ENCODE peak calls at places on chromosome 21, in six cellular contexts. One of them, this sample, is unnamed.
A peak's percentile ranks its signal among the peaks of the same experiment; 100 is the strongest.

GRCh38 chr21:26067836-26068401 is 102.7 kb downstream of the APP start:
- DNase-seq in left ventricle myocardium inferior: no peak
- DNase-seq in adrenal gland: peak; percentile 19
- DNase-seq in psoas muscle: no peak
- DNase-seq in keratinocyte: no peak
- DNase-seq in heart right ventricle: no peak
- DNase-seq in this sample: no peak

GRCh38 chr21:16578912-16579311 is 849.1 kb downstream of the USP25 start:
- DNase-seq in adrenal gland: no peak
- DNase-seq in psoas muscle: no peak
- DNase-seq in heart right ventricle: no peak
- DNase-seq in left ventricle myocardium inferior: no peak
- DNase-seq in keratinocyte: no peak
- DNase-seq in this sample: no peak

GRCh38 chr21:43306911-43307676 is 119.8 kb downstream of the SIK1 start:
- DNase-seq in left ventricle myocardium inferior: peak; percentile 38
- DNase-seq in heart right ventricle: no peak
- DNase-seq in keratinocyte: peak; percentile 69
- DNase-seq in psoas muscle: peak; percentile 66
- DNase-seq in adrenal gland: peak; percentile 93
- DNase-seq in this sample: peak; percentile 88

GRCh38 chr21:25759573-25759972 is 24.8 kb downstream of the GABPA start:
- DNase-seq in adrenal gland: no peak
- DNase-seq in keratinocyte: no peak
- DNase-seq in psoas muscle: no peak
- DNase-seq in heart right ventricle: no peak
- DNase-seq in left ventricle myocardium inferior: no peak
- DNase-seq in this sample: no peak

GRCh38 chr21:19853709-19854575 is 1144.3 kb upstream of the NCAM2 start:
- DNase-seq in heart right ventricle: no peak
- DNase-seq in left ventricle myocardium inferior: no peak
- DNase-seq in adrenal gland: no peak
- DNase-seq in psoas muscle: no peak
- DNase-seq in keratinocyte: no peak
- DNase-seq in this sample: peak; percentile 61

GRCh38 chr21:28069446-28069845 is 923.2 kb downstream of the LTN1 start:
- DNase-seq in keratinocyte: no peak
- DNase-seq in left ventricle myocardium inferior: no peak
- DNase-seq in psoas muscle: no peak
- DNase-seq in heart right ventricle: no peak
- DNase-seq in adrenal gland: no peak
- DNase-seq in this sample: peak; percentile 83

GRCh38 chr21:38310619-38311018 is 53.8 kb downstream of the KCNJ15 start:
- DNase-seq in psoas muscle: no peak
- DNase-seq in heart right ventricle: no peak
- DNase-seq in left ventricle myocardium inferior: no peak
- DNase-seq in keratinocyte: no peak
- DNase-seq in adrenal gland: no peak
- DNase-seq in this sample: no peak

GRCh38 chr21:38806942-38807284 is 1.2 kb downstream of the ETS2 start:
- DNase-seq in psoas muscle: no peak
- DNase-seq in heart right ventricle: no peak
- DNase-seq in keratinocyte: no peak
- DNase-seq in adrenal gland: no peak
- DNase-seq in left ventricle myocardium inferior: no peak
- DNase-seq in this sample: no peak

GRCh38 chr21:34795152-34796141 is 126.7 kb downstream of the CLIC6 start:
- DNase-seq in psoas muscle: peak; percentile 43
- DNase-seq in heart right ventricle: no peak
- DNase-seq in adrenal gland: peak; percentile 32
- DNase-seq in left ventricle myocardium inferior: no peak
- DNase-seq in keratinocyte: no peak
- DNase-seq in this sample: no peak

GRCh38 chr21:39087238-39087975 is 95.8 kb downstream of the PSMG1 start:
- DNase-seq in keratinocyte: no peak
- DNase-seq in adrenal gland: no peak
- DNase-seq in heart right ventricle: peak; percentile 68
- DNase-seq in psoas muscle: peak; percentile 70
- DNase-seq in left ventricle myocardium inferior: peak; percentile 70
- DNase-seq in this sample: no peak

GRCh38 chr21:42515708-42516502 is 2.3 kb downstream of the SLC37A1 start:
- DNase-seq in adrenal gland: peak; percentile 62
- DNase-seq in left ventricle myocardium inferior: no peak
- DNase-seq in heart right ventricle: no peak
- DNase-seq in psoas muscle: no peak
- DNase-seq in keratinocyte: no peak
- DNase-seq in this sample: no peak

GRCh38 chr21:43957629-43958362 is 54.3 kb upstream of the TRAPPC10 start:
- DNase-seq in left ventricle myocardium inferior: no peak
- DNase-seq in psoas muscle: peak; percentile 4
- DNase-seq in heart right ventricle: no peak
- DNase-seq in adrenal gland: no peak
- DNase-seq in keratinocyte: no peak
- DNase-seq in this sample: no peak

GRCh38 chr21:26966360-26966977 is 419 bp downstream of the ADAMTS5 start:
- DNase-seq in adrenal gland: no peak
- DNase-seq in heart right ventricle: no peak
- DNase-seq in psoas muscle: peak; percentile 32
- DNase-seq in left ventricle myocardium inferior: no peak
- DNase-seq in keratinocyte: no peak
- DNase-seq in this sample: peak; percentile 77

GRCh38 chr21:25637846-25638245 is 1.2 kb upstream of the JAM2 start:
- DNase-seq in psoas muscle: no peak
- DNase-seq in heart right ventricle: no peak
- DNase-seq in adrenal gland: no peak
- DNase-seq in keratinocyte: no peak
- DNase-seq in left ventricle myocardium inferior: no peak
- DNase-seq in this sample: no peak

GRCh38 chr21:14955936-14956520 is 108.8 kb downstream of the NRIP1 start:
- DNase-seq in left ventricle myocardium inferior: no peak
- DNase-seq in adrenal gland: no peak
- DNase-seq in keratinocyte: no peak
- DNase-seq in heart right ventricle: no peak
- DNase-seq in psoas muscle: no peak
- DNase-seq in this sample: no peak

GRCh38 chr21:34967509-34968289 is 81.4 kb downstream of the RUNX1 start:
- DNase-seq in left ventricle myocardium inferior: no peak
- DNase-seq in psoas muscle: no peak
- DNase-seq in keratinocyte: no peak
- DNase-seq in heart right ventricle: no peak
- DNase-seq in adrenal gland: no peak
- DNase-seq in this sample: no peak

DNA sequence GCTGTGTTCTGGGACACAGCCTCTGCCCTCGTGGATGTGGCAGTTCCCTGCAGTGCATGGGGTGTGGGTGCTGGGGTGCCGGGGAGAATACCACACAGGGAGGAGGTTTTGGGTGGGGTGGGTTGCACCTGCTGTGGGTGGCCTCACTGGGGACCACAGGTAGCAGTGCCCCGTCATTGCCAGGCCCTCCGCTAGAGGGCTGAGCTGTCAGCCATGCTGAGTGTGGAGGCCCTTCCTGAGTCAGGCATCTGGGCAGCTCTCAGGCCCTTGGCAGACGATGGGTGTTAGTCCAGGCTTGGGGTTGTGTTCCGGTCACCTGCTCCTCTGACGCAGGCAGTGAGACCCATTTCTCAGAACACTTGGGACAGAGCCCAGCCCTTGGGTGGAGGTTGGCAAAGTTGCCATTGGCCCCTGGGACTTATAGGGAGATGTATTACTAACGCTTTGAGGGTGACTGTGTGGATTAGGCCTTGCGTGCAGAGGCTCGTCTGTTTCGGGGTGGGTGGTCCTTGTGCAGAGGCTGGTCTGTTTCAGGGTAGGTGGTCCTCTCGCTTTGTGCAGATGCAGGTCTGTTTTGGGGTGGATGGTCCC is 23.9 kb downstream of the PCNT start:
- DNase-seq in adrenal gland: peak; percentile 95
- DNase-seq in keratinocyte: no peak
- DNase-seq in heart right ventricle: peak; percentile 52
- DNase-seq in left ventricle myocardium inferior: peak; percentile 74
- DNase-seq in psoas muscle: peak; percentile 89
- DNase-seq in this sample: no peak
- H3K36me3 ChIP-seq in adrenal gland: peaks cover 62% of the 10 kb centered on the region
- H3K36me3 ChIP-seq in keratinocyte: peaks cover 46% of the 10 kb centered on the region
- H3K36me3 ChIP-seq in heart right ventricle: peaks cover 11% of the 10 kb centered on the region
- H3K36me3 ChIP-seq in left ventricle myocardium inferior: peaks cover 70% of the 10 kb centered on the region
- H3K36me3 ChIP-seq in psoas muscle: peaks cover 5% of the 10 kb centered on the region
- H3K36me3 ChIP-seq in this sample: peaks cover 52% of the 10 kb centered on the region

DNA sequence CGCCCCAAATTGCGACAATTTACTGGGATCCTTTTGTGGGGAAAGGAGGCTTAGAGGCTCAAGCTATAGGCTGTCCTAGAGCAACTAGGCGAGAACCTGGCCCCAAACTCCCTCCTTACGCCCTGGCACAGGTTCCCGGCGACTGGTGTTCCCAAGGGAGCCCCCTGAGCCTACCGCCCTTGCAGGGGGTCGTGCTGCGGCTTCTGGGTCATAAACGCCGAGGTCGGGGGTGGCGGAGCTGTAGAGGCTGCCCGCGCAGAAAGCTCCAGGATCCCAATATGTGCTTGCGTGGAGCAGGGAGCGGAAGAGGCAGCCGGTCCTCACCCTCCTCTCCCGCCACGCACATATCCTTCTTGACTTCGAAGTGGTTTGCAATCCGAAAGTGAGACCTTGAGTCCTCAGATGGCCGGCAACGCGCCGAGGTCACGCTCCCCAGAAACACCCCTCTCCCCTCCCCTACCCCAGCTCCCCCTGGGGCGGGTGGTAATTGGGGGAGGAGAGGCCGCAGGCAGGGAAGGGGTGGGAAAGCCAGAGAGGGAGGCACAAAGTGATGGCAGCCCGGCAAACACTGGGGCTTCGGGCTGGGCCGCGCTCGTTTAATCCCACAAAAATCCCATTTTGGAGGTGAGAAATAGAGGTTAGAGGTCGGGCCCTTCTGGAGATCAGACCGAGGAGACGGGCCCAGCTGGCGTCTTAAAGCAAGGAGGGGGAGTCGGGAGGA is 6.2 kb downstream of the SIM2 start:
- DNase-seq in adrenal gland: no peak
- DNase-seq in left ventricle myocardium inferior: no peak
- DNase-seq in keratinocyte: no peak
- DNase-seq in psoas muscle: no peak
- DNase-seq in heart right ventricle: no peak
- DNase-seq in this sample: no peak
- H3K27me3 ChIP-seq in adrenal gland: peaks cover 99% of the 10 kb centered on the region
- H3K27me3 ChIP-seq in left ventricle myocardium inferior: peaks cover 100% of the 10 kb centered on the region
- H3K27me3 ChIP-seq in keratinocyte: peaks cover 100% of the 10 kb centered on the region
- H3K27me3 ChIP-seq in psoas muscle: peaks cover 3% of the 10 kb centered on the region
- H3K27me3 ChIP-seq in heart right ventricle: peaks cover 100% of the 10 kb centered on the region
- H3K27me3 ChIP-seq in this sample: no peaks in the 10 kb centered on the region

DNA sequence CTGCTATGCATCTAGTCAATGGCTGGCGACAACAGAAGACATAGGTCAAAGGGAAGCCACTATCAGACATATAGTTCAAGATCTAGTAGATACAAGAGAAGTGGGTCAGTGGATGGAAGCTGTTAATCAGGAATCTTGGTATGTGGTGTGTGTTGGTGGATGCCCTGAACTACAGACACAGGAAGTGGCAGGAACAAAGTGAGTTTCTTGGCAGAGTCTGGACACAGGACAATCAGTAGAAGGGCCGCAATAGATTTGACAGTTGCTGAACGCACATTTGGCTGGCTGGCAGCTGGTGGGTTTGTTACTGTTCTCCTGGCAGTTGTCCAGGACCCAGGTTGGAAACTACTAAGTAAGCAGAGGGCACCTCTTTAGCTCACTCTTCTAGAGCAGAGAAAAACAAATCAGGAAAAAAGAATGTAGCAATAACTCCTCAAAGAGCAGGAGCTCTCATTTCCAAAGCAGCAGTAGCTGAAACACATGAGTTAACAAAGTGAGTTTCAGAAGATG is 13.2 kb downstream of the KRTAP26-1 start:
- DNase-seq in heart right ventricle: no peak
- DNase-seq in adrenal gland: no peak
- DNase-seq in left ventricle myocardium inferior: no peak
- DNase-seq in keratinocyte: no peak
- DNase-seq in psoas muscle: no peak
- DNase-seq in this sample: no peak
- H3K27ac ChIP-seq in heart right ventricle: no peak overlapping the region
- H3K27ac ChIP-seq in adrenal gland: no peak overlapping the region
- H3K27ac ChIP-seq in left ventricle myocardium inferior: no peak overlapping the region
- H3K27ac ChIP-seq in keratinocyte: no peak overlapping the region
- H3K27ac ChIP-seq in psoas muscle: no peak overlapping the region
- H3K27ac ChIP-seq in this sample: no peak overlapping the region

DNA sequence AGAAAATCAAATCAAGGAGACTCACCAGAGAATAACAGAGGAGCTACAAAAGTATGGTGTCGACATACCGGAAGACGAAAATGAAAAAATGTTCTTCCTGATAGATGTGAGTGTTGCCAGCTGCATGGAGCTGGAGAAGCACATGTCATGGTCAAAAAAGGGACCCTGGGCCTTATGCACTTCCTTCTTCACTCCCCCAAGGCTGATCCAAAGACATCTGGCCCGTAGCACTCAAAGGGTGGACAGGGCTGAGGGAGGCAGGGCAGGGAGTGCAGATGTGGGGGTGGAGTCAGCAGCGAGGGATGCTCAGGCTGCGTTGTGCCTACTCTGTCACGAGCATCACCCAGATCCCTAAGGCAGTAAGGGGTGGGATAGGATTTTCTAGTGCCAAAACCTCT is 19.4 kb downstream of the MX1 start:
- DNase-seq in left ventricle myocardium inferior: no peak
- DNase-seq in keratinocyte: no peak
- DNase-seq in psoas muscle: no peak
- DNase-seq in adrenal gland: no peak
- DNase-seq in heart right ventricle: no peak
- DNase-seq in this sample: no peak
- H3K36me3 ChIP-seq in left ventricle myocardium inferior: peaks cover 86% of the 10 kb centered on the region
- H3K36me3 ChIP-seq in keratinocyte: peaks cover 12% of the 10 kb centered on the region
- H3K36me3 ChIP-seq in psoas muscle: no peaks in the 10 kb centered on the region
- H3K36me3 ChIP-seq in adrenal gland: peaks cover 38% of the 10 kb centered on the region
- H3K36me3 ChIP-seq in heart right ventricle: no peaks in the 10 kb centered on the region
- H3K36me3 ChIP-seq in this sample: no peaks in the 10 kb centered on the region

DNA sequence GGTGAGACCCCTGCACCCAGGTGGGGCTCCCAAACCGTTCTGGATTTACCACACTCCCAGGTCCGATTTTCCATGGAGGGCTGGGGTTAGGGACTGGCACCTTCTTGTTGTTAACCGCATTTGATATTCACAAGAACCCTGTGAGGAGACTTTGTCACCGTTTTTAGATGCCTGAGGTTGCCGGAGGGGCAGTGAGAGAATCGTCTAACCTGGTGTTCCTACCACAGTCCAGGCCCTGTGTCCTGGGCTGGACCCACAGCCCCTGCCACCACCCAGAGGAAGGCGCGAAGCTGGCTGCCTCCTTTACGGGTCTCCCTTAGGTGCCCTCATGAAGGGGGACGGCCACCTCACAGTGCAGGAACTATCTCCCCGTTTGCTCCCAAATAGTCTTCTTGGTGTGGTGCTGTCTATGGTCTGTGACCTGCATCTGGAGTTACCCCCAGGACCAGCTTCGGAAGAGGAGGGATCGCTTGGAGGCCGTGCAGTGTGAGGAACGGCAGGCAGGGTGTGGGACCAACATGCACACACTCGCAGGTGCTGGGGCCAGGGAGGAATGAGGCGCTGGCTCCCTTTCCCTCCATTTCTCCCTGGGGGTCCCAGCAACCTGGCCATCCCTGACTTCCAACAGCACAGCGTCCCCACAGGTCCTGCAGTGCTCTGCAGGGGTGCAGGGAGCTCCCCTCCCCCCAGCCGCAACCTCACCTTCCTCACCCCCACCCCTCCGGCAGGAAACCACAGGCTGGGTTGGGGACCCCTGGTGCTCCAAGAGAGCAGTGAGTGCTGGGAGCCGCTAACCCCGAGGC is 7.0 kb downstream of the SIM2 start:
- DNase-seq in heart right ventricle: no peak
- DNase-seq in keratinocyte: no peak
- DNase-seq in left ventricle myocardium inferior: no peak
- DNase-seq in psoas muscle: no peak
- DNase-seq in adrenal gland: no peak
- DNase-seq in this sample: no peak
- H3K27me3 ChIP-seq in heart right ventricle: peaks cover 100% of the 10 kb centered on the region
- H3K27me3 ChIP-seq in keratinocyte: peaks cover 100% of the 10 kb centered on the region
- H3K27me3 ChIP-seq in left ventricle myocardium inferior: peaks cover 100% of the 10 kb centered on the region
- H3K27me3 ChIP-seq in psoas muscle: peaks cover 5% of the 10 kb centered on the region
- H3K27me3 ChIP-seq in adrenal gland: peaks cover 99% of the 10 kb centered on the region
- H3K27me3 ChIP-seq in this sample: no peaks in the 10 kb centered on the region